ENCODE peak calls at places on chromosomes 5 and 9, in seven cellular contexts. D is GM13977, R is fibroblast of the aortic adventitia, S is AG09309, U is stomach, K is dorsolateral prefrontal cortex, M is heart left ventricle. J is an unnamed sample.
A peak's percentile ranks its signal among the peaks of the same experiment; 100 is the strongest.

GRCh38 chr5:21212026-21212425 is 1224.0 kb upstream of the CDH18 start:
- DNase-seq in M (no peak), D (no peak), U (no peak), R (no peak), K (no peak), S (no peak), J (no peak)

GRCh38 chr9:88753691-88754367 is 218.9 kb downstream of the NXNL2 start:
- DNase-seq in M (peak; percentile 68), R (no peak), K (no peak), U (no peak), S (no peak), D (no peak), J (no peak)

GRCh38 chr5:129496410-129496809 is 36.3 kb downstream of the ADAMTS19 start:
- DNase-seq in R (no peak), D (no peak), U (no peak), M (peak; percentile 33), S (no peak), K (no peak), J (no peak)

GRCh38 chr5:54867310-54867944 is 118.0 kb downstream of the ESM1 start:
- DNase-seq in R (peak; percentile 85), S (no peak), D (peak; percentile 56), K (no peak), U (no peak), M (no peak), J (no peak)

GRCh38 chr5:86971034-86971511 is 296.6 kb upstream of the RASA1 start:
- DNase-seq in R (peak; percentile 35), K (no peak), S (no peak), M (no peak), U (no peak), D (peak; percentile 2), J (no peak)

GRCh38 chr9:7967093-7967827 is 167.7 kb upstream of the DMAC1 start:
- DNase-seq in U (no peak), K (no peak), M (no peak), R (no peak), S (no peak), D (no peak), J (no peak)

GRCh38 chr9:89078421-89078820 is 87.2 kb downstream of the S1PR3 start:
- DNase-seq in K (no peak), S (no peak), D (no peak), R (no peak), M (no peak), U (no peak), J (no peak)

GRCh38 chr9:82504620-82505019 is 516.0 kb downstream of the SPATA31D1 start:
- DNase-seq in M (no peak), D (no peak), U (no peak), K (no peak), S (no peak), R (no peak), J (no peak)

GRCh38 chr9:121765021-121765950 is 113.9 kb downstream of the DAB2IP start:
- DNase-seq in U (peak; percentile 73), S (no peak), D (no peak), R (peak; percentile 36), K (no peak), M (peak; percentile 73), J (no peak)

GRCh38 chr5:148849461-148849860 is 23.1 kb downstream of the ADRB2 start:
- DNase-seq in S (no peak), D (no peak), K (no peak), U (no peak), M (no peak), R (no peak), J (no peak)

GRCh38 chr5:34743878-34744277 is 87.8 kb downstream of the RAI14 start:
- DNase-seq in M (no peak), S (peak; percentile 88), U (no peak), K (no peak), R (peak; percentile 45), D (no peak), J (no peak)

GRCh38 chr9:94894111-94894699 is 167.7 kb downstream of the AOPEP start:
- DNase-seq in R (peak; percentile 78), U (no peak), D (no peak), K (no peak), M (no peak), S (no peak), J (no peak)

GRCh38 chr5:31987985-31988710 is 186.0 kb downstream of the GOLPH3 start:
- DNase-seq in M (no peak), R (peak; percentile 84), K (no peak), S (peak; percentile 95), D (no peak), U (no peak), J (no peak)

GRCh38 chr9:126564716-126565115 is 49.0 kb upstream of the LMX1B start:
- DNase-seq in K (no peak), S (no peak), D (no peak), U (no peak), R (no peak), M (no peak), J (no peak)

GRCh38 chr9:6226696-6227095 is 11.1 kb downstream of the IL33 start:
- DNase-seq in S (no peak), M (peak; percentile 32), R (peak; percentile 91), K (no peak), D (no peak), U (no peak), J (no peak)

GRCh38 chr9:115117999-115118470 is at the start of gene TNC:
- DNase-seq in S (no peak), K (peak; percentile 48), D (no peak), M (peak; percentile 62), U (peak; percentile 36), R (peak; percentile 76), J (no peak)

GRCh38 chr5:178120661-178121357 is 7.5 kb downstream of the N4BP3 start:
- DNase-seq in S (no peak), M (peak; percentile 82), D (peak; percentile 94), U (peak; percentile 89), K (peak; percentile 74), R (peak; percentile 56), J (peak; percentile 89)

GRCh38 chr9:133142657-133143592 is 20.8 kb downstream of the GBGT1 start:
- DNase-seq in S (no peak), D (peak; percentile 78), R (no peak), K (no peak), U (peak; percentile 25), M (no peak), J (peak; percentile 62)

GRCh38 chr5:2138896-2139295 is 256.2 kb upstream of the IRX4 start:
- DNase-seq in D (no peak), K (no peak), U (no peak), R (no peak), M (no peak), S (no peak), J (no peak)

DNA sequence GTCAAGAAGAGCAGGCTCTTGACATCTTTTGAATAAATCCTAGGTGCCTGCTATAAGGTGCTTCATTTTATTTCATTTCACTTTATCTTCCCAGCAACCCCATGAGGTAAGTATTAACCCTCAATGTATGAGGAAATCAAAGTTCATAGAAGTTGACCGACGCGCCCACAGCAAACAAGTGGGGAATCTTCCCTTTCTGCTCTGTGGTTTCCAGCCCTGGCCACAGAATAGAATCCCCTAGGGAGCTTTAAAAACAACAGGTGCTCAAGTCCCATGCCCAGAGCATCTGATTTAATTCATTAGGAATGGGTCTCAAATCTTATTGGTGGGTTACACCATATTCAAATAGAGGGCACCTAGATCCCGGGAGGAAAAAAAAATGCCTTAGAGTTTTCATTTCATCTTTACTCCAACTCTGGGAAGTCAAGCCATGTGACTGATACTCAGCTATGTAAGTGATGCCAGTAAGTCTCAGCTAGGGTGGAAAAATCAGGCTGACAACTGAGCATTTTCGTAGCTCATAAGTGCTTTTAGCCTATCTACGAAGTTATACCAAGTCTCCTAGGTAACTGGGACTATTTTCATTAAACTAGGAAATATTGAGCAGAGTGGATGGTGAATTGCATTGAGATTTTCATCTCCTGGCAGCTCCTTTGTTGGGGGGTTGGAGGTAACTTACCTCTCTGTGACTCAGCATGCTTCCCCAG is 353.5 kb upstream of the SLC30A5 start:
- DNase-seq in M (no peak), S (no peak), R (no peak), D (no peak), U (no peak), K (no peak), J (no peak)
- TF ChIP-seq CTCF in M (no peak), S (no peak), R (no peak), D (no peak), U (no peak), K (no peak), J (no peak)

DNA sequence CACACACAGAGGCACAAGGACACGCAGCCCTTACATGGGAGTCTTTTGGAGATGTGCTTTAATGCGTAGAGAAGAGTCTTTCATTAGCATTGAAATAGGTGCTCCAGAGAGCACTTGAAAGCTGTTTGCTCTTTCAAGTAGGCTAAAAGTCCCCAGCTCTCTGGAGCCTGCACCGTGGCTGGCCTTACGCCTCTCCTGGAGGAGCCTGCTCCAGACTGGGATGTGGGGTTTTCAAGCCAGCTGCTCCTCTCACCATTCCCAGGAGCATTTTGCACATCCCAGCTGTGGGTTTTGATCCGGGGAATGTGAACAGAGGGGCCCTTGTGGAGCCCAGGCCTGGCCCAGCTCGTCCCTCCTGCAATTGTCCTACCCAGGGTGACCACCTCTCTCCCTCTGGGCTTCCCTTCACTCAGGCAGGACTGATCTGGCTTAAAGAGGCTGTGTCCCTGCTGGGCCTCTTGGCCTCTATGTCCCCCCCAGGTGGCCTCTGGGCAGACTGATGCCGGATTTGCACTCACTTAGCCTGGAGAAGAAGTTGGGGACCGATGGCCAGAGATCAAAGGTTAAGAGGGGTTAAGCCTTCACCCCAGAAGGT is 32.5 kb upstream of the TIFAB start:
- DNase-seq in S (no peak), U (no peak), D (no peak), M (no peak), R (no peak), K (no peak), J (no peak)
- TF ChIP-seq CTCF in S (no peak), U (no peak), D (no peak), M (no peak), R (no peak), K (no peak), J (no peak)

GRCh38 chr9:86036555-86036954 is 62.8 kb downstream of the GOLM1 start:
- DNase-seq in S (no peak), R (no peak), D (no peak), K (no peak), U (no peak), M (no peak), J (no peak)

GRCh38 chr9:86035827-86036440 is 63.4 kb downstream of the GOLM1 start:
- DNase-seq in D (no peak), K (no peak), M (no peak), S (no peak), R (no peak), U (no peak), J (no peak)

GRCh38 chr9:86040281-86041155 is 58.8 kb downstream of the GOLM1 start:
- DNase-seq in U (no peak), S (no peak), K (no peak), R (no peak), M (no peak), D (no peak), J (no peak)

GRCh38 chr9:86034863-86035734 is 64.3 kb downstream of the GOLM1 start:
- DNase-seq in K (no peak), M (no peak), S (no peak), U (peak; percentile 64), D (peak; percentile 57), R (peak; percentile 27), J (no peak)
- TF ChIP-seq CTCF in K (no peak), M (peak; percentile 9), S (peak; percentile 52), U (peak; percentile 38), D (peak; percentile 56), R (peak; percentile 57), J (peak; percentile 40)

GRCh38 chr5:121870489-121870888 is 18.8 kb downstream of the FTMT start:
- DNase-seq in K (no peak), U (no peak), D (no peak), R (peak; percentile 12), S (no peak), M (no peak), J (no peak)
- TF ChIP-seq CTCF in K (peak; percentile 8), U (no peak), D (no peak), R (no peak), S (no peak), M (peak; percentile 30), J (no peak)

J was measured in GM06990.